ENCODE peak calls at places on chromosomes 7 and 10, in seven cellular contexts. P is kidney tubule cell; X is Daoy; V is effector memory CD8-positive, alpha-beta T cell; R is posterior vena cava; M is activated T-helper 2 cell treated with anti-CD3 and anti-CD28 coated beads, Interferon-gamma antibody, Interleukin-2, Interleukin-4, amounts not matched to agents 10 μg/mL and 5 μg/mL and 100 μg/mL, durations not matched to agents 14 hours and 24 hours and 36 hours; E is stimulated activated CD4-positive, alpha-beta T cell treated with anti-CD3 and anti-CD28 coated beads, Interleukin-1b, Interleukin-23, amount 100 ng/mL, for 24 hours. C is an unnamed sample.
A peak's percentile ranks its signal among the peaks of the same experiment; 100 is the strongest.

GRCh38 chr10:111247781-111248389 is 171.1 kb downstream of the ADRA2A start:
- DNase-seq in P (no peak), X (no peak), V (no peak), R (no peak), M (no peak), E (no peak), C (peak; percentile 44)

GRCh38 chr10:132149917-132150316 is 36.8 kb upstream of the DPYSL4 start:
- DNase-seq in P (no peak), X (no peak), V (no peak), R (peak; percentile 37), M (no peak), E (no peak), C (no peak)

GRCh38 chr7:128166603-128167315 is 74.3 kb upstream of the LEP start:
- DNase-seq in P (peak; percentile 29), X (peak; percentile 45), V (no peak), R (peak; percentile 81), M (no peak), E (no peak), C (no peak)

GRCh38 chr7:15829689-15830088 is 143.2 kb upstream of the MEOX2 start:
- DNase-seq in P (no peak), X (no peak), V (no peak), R (no peak), M (no peak), E (no peak), C (no peak)

GRCh38 chr10:104548090-104548489 is 93.0 kb upstream of the SORCS3 start:
- DNase-seq in P (peak; percentile 28), X (no peak), V (no peak), R (no peak), M (no peak), E (no peak), C (peak; percentile 26)

GRCh38 chr10:97771055-97771811 is 566 bp downstream of the SFRP5 start:
- DNase-seq in P (peak; percentile 35), X (peak; percentile 51), V (no peak), R (no peak), M (no peak), E (no peak), C (no peak)

GRCh38 chr10:112548535-112549276 is 101.7 kb downstream of the VTI1A start:
- DNase-seq in P (no peak), X (no peak), V (no peak), R (no peak), M (no peak), E (no peak), C (no peak)

GRCh38 chr7:69067397-69067796 is 530.9 kb upstream of the AUTS2 start:
- DNase-seq in P (peak; percentile 39), X (no peak), V (no peak), R (no peak), M (no peak), E (no peak), C (peak; percentile 35)

GRCh38 chr7:157892751-157893150 is 555.9 kb downstream of the DNAJB6 start:
- DNase-seq in P (no peak), X (no peak), V (no peak), R (peak; percentile 58), M (no peak), E (no peak), C (no peak)

GRCh38 chr10:46523119-46523880 is 33.2 kb downstream of the GPRIN2 start:
- DNase-seq in P (peak; percentile 72), X (peak; percentile 67), V (no peak), R (peak; percentile 82), M (no peak), E (no peak), C (peak; percentile 72)

GRCh38 chr7:50954716-50955115 is 172.0 kb upstream of the GRB10 start:
- DNase-seq in P (no peak), X (no peak), V (no peak), R (no peak), M (no peak), E (no peak), C (no peak)

GRCh38 chr10:133114726-133115452 is 27.2 kb downstream of the ADGRA1 start:
- DNase-seq in P (no peak), X (no peak), V (no peak), R (peak; percentile 50), M (no peak), E (no peak), C (no peak)

C was measured in A172.